ENCODE peak calls at places on chromosomes 16 and 17, in four cellular contexts. M, W, C and O are unnamed samples.

GRCh38 chr17:1060991-1061390 is 64.1 kb downstream of the TIMM22 start:
- DNase-seq in M (peak), W (no peak), C (peak), O (no peak)

GRCh38 chr17:6485646-6486412 is 41.6 kb downstream of the PIMREG start:
- DNase-seq in M (no peak), W (no peak), C (no peak), O (no peak)

GRCh38 chr17:16443390-16444257 is 28.3 kb downstream of the TRPV2 start:
- DNase-seq in M (no peak), W (no peak), C (no peak), O (no peak)

GRCh38 chr16:66911112-66911511 is 7.6 kb downstream of the CDH16 start:
- DNase-seq in M (no peak), W (no peak), C (no peak), O (no peak)

GRCh38 chr17:45262516-45263476 is 902 bp upstream of the SPATA32 start:
- DNase-seq in M (no peak), W (no peak), C (no peak), O (no peak)

GRCh38 chr17:68579194-68579900 is 21.8 kb downstream of the FAM20A start:
- DNase-seq in M (no peak), W (no peak), C (no peak), O (no peak)

GRCh38 chr17:10821770-10822169 is 16.1 kb downstream of the PIRT start:
- DNase-seq in M (no peak), W (no peak), C (no peak), O (no peak)

GRCh38 chr16:30142672-30143346 is 19.8 kb upstream of the MAPK3 start:
- DNase-seq in M (no peak), W (peak), C (peak), O (no peak)

GRCh38 chr16:700684-701584 is 4.7 kb downstream of the FBXL16 start:
- DNase-seq in M (no peak), W (no peak), C (peak), O (no peak)

GRCh38 chr16:282944-283744 is at the start of gene PDIA2:
- DNase-seq in M (no peak), W (no peak), C (no peak), O (no peak)

GRCh38 chr17:40303706-40304450 is 5.1 kb upstream of the RARA start:
- DNase-seq in M (no peak), W (no peak), C (no peak), O (no peak)

GRCh38 chr16:67701420-67701819 is 17.7 kb downstream of the GFOD2 start:
- DNase-seq in M (no peak), W (no peak), C (no peak), O (no peak)

GRCh38 chr16:14487579-14487978 is 142.5 kb downstream of the PARN start:
- DNase-seq in M (no peak), W (no peak), C (peak), O (no peak)

GRCh38 chr16:48542020-48542473 is 67.9 kb downstream of the N4BP1 start:
- DNase-seq in M (no peak), W (no peak), C (no peak), O (no peak)

GRCh38 chr16:74570412-74571301 is 36.3 kb downstream of the GLG1 start:
- DNase-seq in M (no peak), W (no peak), C (no peak), O (no peak)

GRCh38 chr16:84825896-84826557 is 6.2 kb downstream of the CRISPLD2 start:
- DNase-seq in M (no peak), W (no peak), C (no peak), O (no peak)

GRCh38 chr17:78824240-78824639 is 16.4 kb downstream of the USP36 start:
- DNase-seq in M (no peak), W (no peak), C (no peak), O (no peak)

GRCh38 chr17:28057731-28058246 is 15.3 kb downstream of the NLK start:
- DNase-seq in M (no peak), W (peak), C (no peak), O (no peak)

GRCh38 chr16:49575352-49576172 is 202.0 kb downstream of the C16orf78 start:
- DNase-seq in M (no peak), W (peak), C (no peak), O (no peak)

GRCh38 chr17:50457621-50458020 is 11.1 kb downstream of the CHAD start:
- DNase-seq in M (no peak), W (no peak), C (no peak), O (no peak)

GRCh38 chr17:64087252-64088005 is 42.5 kb downstream of the ERN1 start:
- DNase-seq in M (no peak), W (no peak), C (no peak), O (no peak)

GRCh38 chr17:30969989-30970680 is 704 bp upstream of the RNF135 start:
- DNase-seq in M (no peak), W (no peak), C (no peak), O (no peak)

GRCh38 chr16:31072540-31073072 is 1.4 kb downstream of the ZNF668 start:
- DNase-seq in M (no peak), W (no peak), C (peak), O (no peak)

GRCh38 chr16:19808061-19808621 is 76.5 kb downstream of the GPRC5B start:
- DNase-seq in M (no peak), W (peak), C (no peak), O (no peak)

GRCh38 chr16:965487-965886 is 5.3 kb downstream of the LMF1 start:
- DNase-seq in M (no peak), W (no peak), C (no peak), O (no peak)

GRCh38 chr17:45160505-45161287 is 979 bp upstream of the HEXIM2 start:
- DNase-seq in M (no peak), W (no peak), C (peak), O (no peak)

GRCh38 chr17:78804777-78805176 is 22.7 kb upstream of the CYTH1 start:
- DNase-seq in M (no peak), W (no peak), C (no peak), O (no peak)

GRCh38 chr17:69134112-69134511 is 7.6 kb downstream of the ABCA6 start:
- DNase-seq in M (no peak), W (no peak), C (peak), O (no peak)

GRCh38 chr17:45426561-45426960 is 6.1 kb downstream of the ARHGAP27 start:
- DNase-seq in M (no peak), W (no peak), C (no peak), O (no peak)

GRCh38 chr16:4330277-4330882 is 14.5 kb downstream of the GLIS2 start:
- DNase-seq in M (no peak), W (no peak), C (peak), O (no peak)

GRCh38 chr17:76519667-76520066 is 17.8 kb downstream of the CYGB start:
- DNase-seq in M (no peak), W (no peak), C (no peak), O (no peak)

GRCh38 chr16:2675021-2675420 is 7.3 kb upstream of the KCTD5 start:
- DNase-seq in M (no peak), W (no peak), C (no peak), O (no peak)

GRCh38 chr16:11004957-11005610 is 60.7 kb downstream of the CLEC16A start:
- DNase-seq in M (no peak), W (no peak), C (no peak), O (no peak)

GRCh38 chr16:56688762-56689161 is 6.5 kb downstream of the MT1X start:
- DNase-seq in M (no peak), W (no peak), C (no peak), O (no peak)
- H3K9ac ChIP-seq in M (no peak), W (no peak), C (no peak), O (no peak)

DNA sequence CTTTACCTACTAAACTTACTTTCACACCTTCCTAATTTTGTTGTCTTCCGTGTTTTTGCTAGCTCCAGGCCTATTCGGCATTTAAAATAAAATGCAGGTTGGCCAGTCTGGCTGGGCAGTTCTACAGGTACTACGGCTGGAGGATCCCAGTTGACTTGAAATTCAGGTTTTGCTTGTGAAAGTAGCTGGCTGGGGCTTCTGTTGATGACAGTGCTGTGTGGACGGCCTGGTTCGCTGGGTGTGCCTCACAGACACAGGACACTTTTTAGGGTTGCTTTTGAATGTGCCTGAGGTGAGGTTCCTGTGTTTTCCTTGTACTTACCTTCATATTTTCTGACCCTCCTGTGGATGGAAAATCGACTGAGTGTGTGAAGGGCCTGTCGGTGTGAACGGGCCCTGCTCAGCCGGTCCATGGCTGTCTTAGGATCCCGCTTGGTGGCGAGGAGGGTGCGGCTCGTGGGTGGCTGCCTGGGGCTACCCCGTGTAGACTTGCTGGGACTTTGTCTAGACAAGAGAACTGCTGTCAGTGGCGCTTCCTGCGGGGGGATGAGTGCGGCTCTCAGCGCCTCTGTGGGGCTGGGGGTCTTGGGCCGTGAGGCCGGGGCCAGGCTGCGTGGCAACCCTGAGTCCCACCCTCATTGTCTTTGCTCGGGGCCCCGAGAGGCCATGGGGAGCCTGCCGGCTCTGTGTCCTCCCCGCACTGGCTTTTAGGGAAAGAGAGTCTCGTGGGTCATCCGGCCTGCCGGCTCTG is 18.7 kb upstream of the ZNF750 start:
- DNase-seq in M (no peak), W (no peak), C (no peak), O (no peak)
- TF ChIP-seq ZNF274 in M (no peak), W (no peak), C (no peak), O (no peak)

GRCh38 chr16:28879261-28879840 is 1.1 kb downstream of the ATP2A1 start:
- DNase-seq in M (no peak), W (no peak), C (no peak), O (no peak)
- H3K9ac ChIP-seq in M (peak), W (peak), C (peak), O (peak)

DNA sequence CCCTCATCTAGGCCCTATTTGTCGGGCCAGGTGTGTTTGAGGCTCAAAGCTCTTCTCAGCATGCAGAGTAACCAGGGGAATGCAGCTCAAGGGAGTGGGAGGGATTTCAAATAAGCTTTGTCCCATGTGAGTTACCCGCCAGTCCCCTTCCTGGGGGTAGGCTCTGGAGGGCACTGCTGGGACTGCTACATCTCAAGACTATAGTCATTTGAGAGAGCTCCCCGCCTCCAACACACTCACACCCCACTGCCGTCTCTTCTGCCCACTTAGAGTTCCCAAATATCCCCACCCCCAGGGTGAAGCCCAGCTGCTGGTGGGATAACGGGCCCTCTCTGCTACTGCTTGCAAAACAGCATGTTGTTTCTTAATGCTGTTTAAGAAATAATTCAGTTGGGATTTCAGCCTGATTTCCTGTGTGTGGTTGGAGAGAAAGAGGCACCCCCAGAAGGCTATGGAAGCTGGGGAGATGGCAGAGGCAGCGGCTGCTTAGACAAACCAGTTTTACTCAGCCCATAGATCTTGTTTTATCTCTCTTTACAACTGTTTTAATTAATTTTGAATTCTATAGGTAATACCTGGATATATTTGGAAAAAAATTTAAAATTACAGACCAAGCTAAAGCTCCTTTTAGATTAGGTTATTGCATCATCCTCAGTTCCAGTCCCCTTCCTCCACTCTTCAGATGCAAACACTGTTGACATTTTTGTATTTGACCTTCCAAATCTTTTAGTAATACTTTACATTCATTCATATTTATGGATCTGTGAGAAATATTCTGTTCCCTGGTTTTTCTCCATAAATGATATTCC is 4.1 kb upstream of the MPO start:
- DNase-seq in M (no peak), W (no peak), C (no peak), O (no peak)
- TF ChIP-seq ZNF274 in M (no peak), W (no peak), C (no peak), O (no peak)

GRCh38 chr17:38421871-38422819 is 6.1 kb upstream of the ARHGAP23 start:
- DNase-seq in M (no peak), W (no peak), C (no peak), O (no peak)
- H3K9ac ChIP-seq in M (no peak), W (no peak), C (no peak), O (no peak)